ENCODE peak calls at places on chromosomes 4 and X, in ten cellular contexts. One of them, this sample, is unnamed.

GRCh38 chr4:142291299-142291698 is 554.8 kb downstream of the INPP4B start:
- DNase-seq in heart right ventricle: no peak
- DNase-seq in cardiac fibroblast: no peak
- DNase-seq in GM13977: no peak
- DNase-seq in mesothelial cell of epicardium: no peak
- DNase-seq in RWPE1: no peak
- DNase-seq in ascending aorta: no peak
- DNase-seq in nephron progenitor cell: no peak
- DNase-seq in AG04449: no peak
- DNase-seq in foreskin keratinocyte: no peak
- DNase-seq in this sample: no peak

GRCh38 chrX:46681849-46682248 is 77.1 kb downstream of the SLC9A7 start:
- DNase-seq in RWPE1: no peak
- DNase-seq in ascending aorta: no peak
- DNase-seq in nephron progenitor cell: no peak
- DNase-seq in heart right ventricle: no peak
- DNase-seq in mesothelial cell of epicardium: no peak
- DNase-seq in GM13977: no peak
- DNase-seq in foreskin keratinocyte: no peak
- DNase-seq in AG04449: no peak
- DNase-seq in cardiac fibroblast: no peak
- DNase-seq in this sample: no peak

GRCh38 chr4:54961357-54961975 is 163.9 kb downstream of the KDR start:
- DNase-seq in cardiac fibroblast: peak; percentile 65
- DNase-seq in foreskin keratinocyte: no peak
- DNase-seq in heart right ventricle: no peak
- DNase-seq in AG04449: no peak
- DNase-seq in nephron progenitor cell: no peak
- DNase-seq in GM13977: peak; percentile 17
- DNase-seq in mesothelial cell of epicardium: no peak
- DNase-seq in RWPE1: peak; percentile 42
- DNase-seq in ascending aorta: no peak
- DNase-seq in this sample: no peak

GRCh38 chr4:174853629-174854028 is 24.6 kb upstream of the GLRA3 start:
- DNase-seq in foreskin keratinocyte: no peak
- DNase-seq in heart right ventricle: no peak
- DNase-seq in RWPE1: no peak
- DNase-seq in cardiac fibroblast: no peak
- DNase-seq in nephron progenitor cell: no peak
- DNase-seq in AG04449: no peak
- DNase-seq in ascending aorta: no peak
- DNase-seq in mesothelial cell of epicardium: no peak
- DNase-seq in GM13977: no peak
- DNase-seq in this sample: no peak

GRCh38 chr4:2081540-2081939 is 22.4 kb downstream of the NAT8L start:
- DNase-seq in ascending aorta: peak; percentile 52
- DNase-seq in nephron progenitor cell: no peak
- DNase-seq in AG04449: no peak
- DNase-seq in mesothelial cell of epicardium: peak; percentile 24
- DNase-seq in cardiac fibroblast: no peak
- DNase-seq in GM13977: no peak
- DNase-seq in foreskin keratinocyte: no peak
- DNase-seq in RWPE1: no peak
- DNase-seq in heart right ventricle: no peak
- DNase-seq in this sample: no peak

GRCh38 chr4:75848891-75849290 is 53.4 kb downstream of the PPEF2 start:
- DNase-seq in mesothelial cell of epicardium: no peak
- DNase-seq in AG04449: no peak
- DNase-seq in ascending aorta: no peak
- DNase-seq in cardiac fibroblast: peak; percentile 70
- DNase-seq in RWPE1: no peak
- DNase-seq in nephron progenitor cell: no peak
- DNase-seq in heart right ventricle: no peak
- DNase-seq in GM13977: no peak
- DNase-seq in foreskin keratinocyte: no peak
- DNase-seq in this sample: no peak

GRCh38 chr4:1072830-1073446 is 40.4 kb downstream of the RNF212 start:
- DNase-seq in ascending aorta: peak; percentile 79
- DNase-seq in AG04449: no peak
- DNase-seq in heart right ventricle: peak; percentile 37
- DNase-seq in nephron progenitor cell: peak; percentile 52
- DNase-seq in RWPE1: peak; percentile 32
- DNase-seq in cardiac fibroblast: peak; percentile 69
- DNase-seq in GM13977: peak; percentile 72
- DNase-seq in mesothelial cell of epicardium: peak; percentile 50
- DNase-seq in foreskin keratinocyte: no peak
- DNase-seq in this sample: no peak

GRCh38 chr4:13536607-13537006 is 7.7 kb downstream of the NKX3-2 start:
- DNase-seq in mesothelial cell of epicardium: no peak
- DNase-seq in ascending aorta: no peak
- DNase-seq in AG04449: no peak
- DNase-seq in nephron progenitor cell: no peak
- DNase-seq in RWPE1: no peak
- DNase-seq in GM13977: peak; percentile 15
- DNase-seq in heart right ventricle: no peak
- DNase-seq in cardiac fibroblast: no peak
- DNase-seq in foreskin keratinocyte: no peak
- DNase-seq in this sample: no peak

GRCh38 chrX:43349363-43349762 is 306.7 kb upstream of the MAOA start:
- DNase-seq in GM13977: peak; percentile 22
- DNase-seq in cardiac fibroblast: peak; percentile 35
- DNase-seq in mesothelial cell of epicardium: no peak
- DNase-seq in foreskin keratinocyte: no peak
- DNase-seq in ascending aorta: no peak
- DNase-seq in heart right ventricle: no peak
- DNase-seq in nephron progenitor cell: peak; percentile 21
- DNase-seq in RWPE1: peak; percentile 1
- DNase-seq in AG04449: no peak
- DNase-seq in this sample: no peak

GRCh38 chrX:26922278-26922677 is 540.9 kb downstream of the PPP4R3C start:
- DNase-seq in heart right ventricle: no peak
- DNase-seq in cardiac fibroblast: peak; percentile 55
- DNase-seq in AG04449: no peak
- DNase-seq in foreskin keratinocyte: no peak
- DNase-seq in RWPE1: no peak
- DNase-seq in nephron progenitor cell: no peak
- DNase-seq in GM13977: no peak
- DNase-seq in mesothelial cell of epicardium: no peak
- DNase-seq in ascending aorta: no peak
- DNase-seq in this sample: no peak

GRCh38 chrX:1425381-1425780 is 27.3 kb downstream of the ASMTL start:
- DNase-seq in heart right ventricle: no peak
- DNase-seq in ascending aorta: no peak
- DNase-seq in cardiac fibroblast: no peak
- DNase-seq in mesothelial cell of epicardium: no peak
- DNase-seq in foreskin keratinocyte: no peak
- DNase-seq in RWPE1: no peak
- DNase-seq in nephron progenitor cell: no peak
- DNase-seq in AG04449: no peak
- DNase-seq in GM13977: no peak
- DNase-seq in this sample: peak; percentile 18

GRCh38 chrX:24378706-24379105 is 18.3 kb downstream of the SUPT20HL1 start:
- DNase-seq in heart right ventricle: no peak
- DNase-seq in foreskin keratinocyte: no peak
- DNase-seq in GM13977: no peak
- DNase-seq in ascending aorta: no peak
- DNase-seq in mesothelial cell of epicardium: no peak
- DNase-seq in cardiac fibroblast: no peak
- DNase-seq in nephron progenitor cell: no peak
- DNase-seq in AG04449: no peak
- DNase-seq in RWPE1: no peak
- DNase-seq in this sample: no peak

GRCh38 chrX:150694738-150695410 is 1.7 kb downstream of the MTMR1 start:
- DNase-seq in RWPE1: no peak
- DNase-seq in cardiac fibroblast: no peak
- DNase-seq in GM13977: peak; percentile 62
- DNase-seq in nephron progenitor cell: no peak
- DNase-seq in ascending aorta: no peak
- DNase-seq in heart right ventricle: peak; percentile 6
- DNase-seq in mesothelial cell of epicardium: no peak
- DNase-seq in foreskin keratinocyte: no peak
- DNase-seq in AG04449: no peak
- DNase-seq in this sample: no peak

GRCh38 chr4:39812500-39812899 is 114.6 kb downstream of the UBE2K start:
- DNase-seq in ascending aorta: no peak
- DNase-seq in nephron progenitor cell: no peak
- DNase-seq in RWPE1: no peak
- DNase-seq in cardiac fibroblast: no peak
- DNase-seq in GM13977: no peak
- DNase-seq in mesothelial cell of epicardium: no peak
- DNase-seq in foreskin keratinocyte: no peak
- DNase-seq in heart right ventricle: no peak
- DNase-seq in AG04449: no peak
- DNase-seq in this sample: no peak

DNA sequence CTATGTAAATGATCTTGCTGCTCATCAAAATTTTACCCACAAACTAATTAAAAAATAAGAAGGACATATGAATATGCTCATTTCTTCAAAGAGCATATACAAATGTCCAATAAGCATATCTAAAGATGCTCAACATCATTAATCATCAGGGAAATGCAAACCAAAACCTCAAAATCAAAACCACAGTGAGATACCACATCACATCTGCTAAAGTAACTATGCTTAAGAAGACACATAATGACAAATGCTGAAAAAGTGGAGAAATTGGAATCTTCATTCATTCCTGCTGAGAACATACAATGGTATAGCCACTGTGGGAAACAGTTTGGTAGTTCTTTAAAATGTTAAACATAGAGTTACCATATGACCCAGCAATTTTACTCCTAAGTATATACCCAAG is 81.9 kb downstream of the AFF2 start:
- DNase-seq in AG04449: no peak
- DNase-seq in GM13977: no peak
- DNase-seq in cardiac fibroblast: no peak
- DNase-seq in mesothelial cell of epicardium: no peak
- DNase-seq in ascending aorta: no peak
- DNase-seq in foreskin keratinocyte: no peak
- DNase-seq in heart right ventricle: no peak
- DNase-seq in nephron progenitor cell: no peak
- DNase-seq in RWPE1: no peak
- DNase-seq in this sample: no peak
- TF ChIP-seq CTCF in AG04449: no peak
- TF ChIP-seq CTCF in GM13977: no peak
- TF ChIP-seq CTCF in cardiac fibroblast: no peak
- TF ChIP-seq CTCF in mesothelial cell of epicardium: no peak
- TF ChIP-seq CTCF in ascending aorta: no peak
- TF ChIP-seq CTCF in foreskin keratinocyte: no peak
- TF ChIP-seq CTCF in heart right ventricle: no peak
- TF ChIP-seq CTCF in nephron progenitor cell: no peak
- TF ChIP-seq CTCF in RWPE1: no peak
- TF ChIP-seq CTCF in this sample: no peak

GRCh38 chr4:185654965-185655554 is 119.8 kb upstream of the PDLIM3 start:
- DNase-seq in foreskin keratinocyte: no peak
- DNase-seq in mesothelial cell of epicardium: no peak
- DNase-seq in heart right ventricle: no peak
- DNase-seq in ascending aorta: no peak
- DNase-seq in nephron progenitor cell: no peak
- DNase-seq in cardiac fibroblast: peak; percentile 17
- DNase-seq in AG04449: no peak
- DNase-seq in RWPE1: no peak
- DNase-seq in GM13977: no peak
- DNase-seq in this sample: no peak

GRCh38 chr4:185657191-185657590 is 121.9 kb upstream of the PDLIM3 start:
- DNase-seq in AG04449: no peak
- DNase-seq in GM13977: no peak
- DNase-seq in nephron progenitor cell: no peak
- DNase-seq in heart right ventricle: no peak
- DNase-seq in RWPE1: no peak
- DNase-seq in cardiac fibroblast: no peak
- DNase-seq in mesothelial cell of epicardium: no peak
- DNase-seq in foreskin keratinocyte: no peak
- DNase-seq in ascending aorta: no peak
- DNase-seq in this sample: no peak

GRCh38 chr4:185654311-185654710 is 119.0 kb upstream of the PDLIM3 start:
- DNase-seq in RWPE1: no peak
- DNase-seq in AG04449: no peak
- DNase-seq in ascending aorta: no peak
- DNase-seq in foreskin keratinocyte: no peak
- DNase-seq in mesothelial cell of epicardium: no peak
- DNase-seq in heart right ventricle: no peak
- DNase-seq in nephron progenitor cell: no peak
- DNase-seq in GM13977: no peak
- DNase-seq in cardiac fibroblast: no peak
- DNase-seq in this sample: no peak

GRCh38 chr4:185657699-185658098 is 122.4 kb upstream of the PDLIM3 start:
- DNase-seq in nephron progenitor cell: no peak
- DNase-seq in AG04449: no peak
- DNase-seq in cardiac fibroblast: no peak
- DNase-seq in mesothelial cell of epicardium: no peak
- DNase-seq in GM13977: no peak
- DNase-seq in heart right ventricle: no peak
- DNase-seq in ascending aorta: no peak
- DNase-seq in foreskin keratinocyte: no peak
- DNase-seq in RWPE1: no peak
- DNase-seq in this sample: no peak

DNA sequence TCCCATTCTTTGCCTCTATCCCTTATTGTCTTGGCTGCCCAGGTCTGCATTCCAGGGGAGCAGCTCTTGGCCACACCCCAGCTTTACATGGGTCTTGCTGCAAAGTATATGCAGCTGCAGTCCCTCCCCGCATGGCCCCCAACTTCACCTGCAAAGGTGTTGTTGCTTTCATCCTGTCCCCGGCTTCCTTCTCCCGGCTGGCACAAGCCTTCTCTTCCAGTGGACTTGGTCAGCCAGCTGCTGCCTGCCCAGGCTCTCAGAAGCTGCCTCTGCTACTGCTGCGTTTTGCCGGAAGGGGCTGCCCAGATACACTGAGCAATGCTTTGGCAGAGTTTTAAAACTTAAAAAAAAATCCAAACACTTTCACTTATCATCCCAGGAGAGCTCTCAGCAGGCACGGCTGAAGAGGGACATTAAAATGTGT is 121.2 kb upstream of the PDLIM3 start:
- DNase-seq in foreskin keratinocyte: no peak
- DNase-seq in RWPE1: no peak
- DNase-seq in cardiac fibroblast: peak; percentile 71
- DNase-seq in ascending aorta: peak; percentile 80
- DNase-seq in GM13977: no peak
- DNase-seq in heart right ventricle: peak; percentile 47
- DNase-seq in mesothelial cell of epicardium: peak; percentile 42
- DNase-seq in AG04449: no peak
- DNase-seq in nephron progenitor cell: no peak
- DNase-seq in this sample: peak; percentile 80
- TF ChIP-seq CTCF in foreskin keratinocyte: peak; percentile 50
- TF ChIP-seq CTCF in RWPE1: peak; percentile 13
- TF ChIP-seq CTCF in cardiac fibroblast: peak; percentile 78
- TF ChIP-seq CTCF in ascending aorta: peak; percentile 76
- TF ChIP-seq CTCF in GM13977: no peak
- TF ChIP-seq CTCF in heart right ventricle: no peak
- TF ChIP-seq CTCF in mesothelial cell of epicardium: no peak
- TF ChIP-seq CTCF in AG04449: peak; percentile 34
- TF ChIP-seq CTCF in nephron progenitor cell: no peak
- TF ChIP-seq CTCF in this sample: no peak

GRCh38 chr4:187993827-187994226 is 1.7 kb upstream of the ZFP42 start:
- DNase-seq in heart right ventricle: no peak
- DNase-seq in nephron progenitor cell: peak; percentile 12
- DNase-seq in mesothelial cell of epicardium: no peak
- DNase-seq in foreskin keratinocyte: no peak
- DNase-seq in cardiac fibroblast: peak; percentile 42
- DNase-seq in GM13977: no peak
- DNase-seq in RWPE1: no peak
- DNase-seq in AG04449: no peak
- DNase-seq in ascending aorta: no peak
- DNase-seq in this sample: no peak
- TF ChIP-seq CTCF in heart right ventricle: no peak
- TF ChIP-seq CTCF in nephron progenitor cell: peak; percentile 34
- TF ChIP-seq CTCF in mesothelial cell of epicardium: no peak
- TF ChIP-seq CTCF in foreskin keratinocyte: peak; percentile 54
- TF ChIP-seq CTCF in cardiac fibroblast: peak; percentile 35
- TF ChIP-seq CTCF in GM13977: no peak
- TF ChIP-seq CTCF in RWPE1: no peak
- TF ChIP-seq CTCF in AG04449: no peak
- TF ChIP-seq CTCF in ascending aorta: peak; percentile 23
- TF ChIP-seq CTCF in this sample: no peak

GRCh38 chrX:130578906-130579305 is 177.1 kb downstream of the RBMX2 start:
- DNase-seq in foreskin keratinocyte: no peak
- DNase-seq in mesothelial cell of epicardium: no peak
- DNase-seq in RWPE1: no peak
- DNase-seq in ascending aorta: no peak
- DNase-seq in GM13977: no peak
- DNase-seq in nephron progenitor cell: no peak
- DNase-seq in cardiac fibroblast: peak; percentile 9
- DNase-seq in heart right ventricle: no peak
- DNase-seq in AG04449: no peak
- DNase-seq in this sample: no peak
- TF ChIP-seq CTCF in foreskin keratinocyte: no peak
- TF ChIP-seq CTCF in mesothelial cell of epicardium: no peak
- TF ChIP-seq CTCF in RWPE1: no peak
- TF ChIP-seq CTCF in ascending aorta: no peak
- TF ChIP-seq CTCF in GM13977: no peak
- TF ChIP-seq CTCF in nephron progenitor cell: no peak
- TF ChIP-seq CTCF in cardiac fibroblast: no peak
- TF ChIP-seq CTCF in heart right ventricle: no peak
- TF ChIP-seq CTCF in AG04449: no peak
- TF ChIP-seq CTCF in this sample: no peak